ENCODE peak calls at places on chromosome 17, in five cellular contexts. One of them, this sample, is unnamed.

GRCh38 chr17:52157603-52158449 is 688 bp downstream of the CA10 start:
- DNase-seq in cardiac muscle cell: no peak
- DNase-seq in AG04450: no peak
- DNase-seq in GM12878: no peak
- DNase-seq in CD8-positive, alpha-beta T cell: no peak
- DNase-seq in this sample: peak

GRCh38 chr17:32155896-32156295 is 13.6 kb downstream of the RHOT1 start:
- DNase-seq in cardiac muscle cell: no peak
- DNase-seq in AG04450: no peak
- DNase-seq in GM12878: no peak
- DNase-seq in CD8-positive, alpha-beta T cell: no peak
- DNase-seq in this sample: no peak

GRCh38 chr17:9677411-9677810 is 32.1 kb downstream of the USP43 start:
- DNase-seq in cardiac muscle cell: no peak
- DNase-seq in AG04450: no peak
- DNase-seq in GM12878: no peak
- DNase-seq in CD8-positive, alpha-beta T cell: no peak
- DNase-seq in this sample: no peak

GRCh38 chr17:1197781-1198490 is 18.2 kb upstream of the ABR start:
- DNase-seq in cardiac muscle cell: peak
- DNase-seq in AG04450: no peak
- DNase-seq in GM12878: peak
- DNase-seq in CD8-positive, alpha-beta T cell: peak
- DNase-seq in this sample: no peak

GRCh38 chr17:18978050-18978449 is 26.1 kb downstream of the SLC5A10 start:
- DNase-seq in cardiac muscle cell: no peak
- DNase-seq in AG04450: no peak
- DNase-seq in GM12878: no peak
- DNase-seq in CD8-positive, alpha-beta T cell: no peak
- DNase-seq in this sample: no peak

GRCh38 chr17:81517009-81517338 is 4.4 kb upstream of the ACTG1 start:
- DNase-seq in cardiac muscle cell: no peak
- DNase-seq in AG04450: no peak
- DNase-seq in GM12878: no peak
- DNase-seq in CD8-positive, alpha-beta T cell: no peak
- DNase-seq in this sample: no peak

GRCh38 chr17:10061131-10061581 is 137.2 kb downstream of the GAS7 start:
- DNase-seq in cardiac muscle cell: peak
- DNase-seq in AG04450: no peak
- DNase-seq in GM12878: no peak
- DNase-seq in CD8-positive, alpha-beta T cell: no peak
- DNase-seq in this sample: no peak

GRCh38 chr17:79468183-79468944 is 142.5 kb downstream of the RBFOX3 start:
- DNase-seq in cardiac muscle cell: no peak
- DNase-seq in AG04450: no peak
- DNase-seq in GM12878: no peak
- DNase-seq in CD8-positive, alpha-beta T cell: no peak
- DNase-seq in this sample: no peak

GRCh38 chr17:71260366-71260765 is 860.5 kb upstream of the SOX9 start:
- DNase-seq in cardiac muscle cell: no peak
- DNase-seq in AG04450: no peak
- DNase-seq in GM12878: no peak
- DNase-seq in CD8-positive, alpha-beta T cell: no peak
- DNase-seq in this sample: no peak

GRCh38 chr17:78822552-78822951 is 18.1 kb downstream of the USP36 start:
- DNase-seq in cardiac muscle cell: peak
- DNase-seq in AG04450: peak
- DNase-seq in GM12878: no peak
- DNase-seq in CD8-positive, alpha-beta T cell: no peak
- DNase-seq in this sample: no peak

GRCh38 chr17:17816240-17816814 is 20.5 kb downstream of the SREBF1 start:
- DNase-seq in cardiac muscle cell: no peak
- DNase-seq in AG04450: no peak
- DNase-seq in GM12878: no peak
- DNase-seq in CD8-positive, alpha-beta T cell: no peak
- DNase-seq in this sample: no peak

GRCh38 chr17:55377885-55378284 is 43.8 kb downstream of the MMD start:
- DNase-seq in cardiac muscle cell: no peak
- DNase-seq in AG04450: no peak
- DNase-seq in GM12878: no peak
- DNase-seq in CD8-positive, alpha-beta T cell: no peak
- DNase-seq in this sample: no peak

GRCh38 chr17:50660887-50661345 is 26.2 kb downstream of the ABCC3 start:
- DNase-seq in cardiac muscle cell: no peak
- DNase-seq in AG04450: no peak
- DNase-seq in GM12878: no peak
- DNase-seq in CD8-positive, alpha-beta T cell: no peak
- DNase-seq in this sample: no peak

GRCh38 chr17:50660042-50660886 is 25.6 kb downstream of the ABCC3 start:
- DNase-seq in cardiac muscle cell: peak
- DNase-seq in AG04450: no peak
- DNase-seq in GM12878: no peak
- DNase-seq in CD8-positive, alpha-beta T cell: no peak
- DNase-seq in this sample: no peak

GRCh38 chr17:50658602-50659001 is 23.9 kb downstream of the ABCC3 start:
- DNase-seq in cardiac muscle cell: no peak
- DNase-seq in AG04450: no peak
- DNase-seq in GM12878: no peak
- DNase-seq in CD8-positive, alpha-beta T cell: no peak
- DNase-seq in this sample: no peak

GRCh38 chr17:50657627-50658026 is 22.9 kb downstream of the ABCC3 start:
- DNase-seq in cardiac muscle cell: no peak
- DNase-seq in AG04450: no peak
- DNase-seq in GM12878: no peak
- DNase-seq in CD8-positive, alpha-beta T cell: no peak
- DNase-seq in this sample: no peak

GRCh38 chr17:50659220-50659619 is 24.5 kb downstream of the ABCC3 start:
- DNase-seq in cardiac muscle cell: no peak
- DNase-seq in AG04450: no peak
- DNase-seq in GM12878: no peak
- DNase-seq in CD8-positive, alpha-beta T cell: no peak
- DNase-seq in this sample: no peak
- TF ChIP-seq CTCF in cardiac muscle cell: no peak
- TF ChIP-seq CTCF in AG04450: no peak
- TF ChIP-seq CTCF in GM12878: no peak
- TF ChIP-seq CTCF in CD8-positive, alpha-beta T cell: no peak
- TF ChIP-seq CTCF in this sample: no peak

DNA sequence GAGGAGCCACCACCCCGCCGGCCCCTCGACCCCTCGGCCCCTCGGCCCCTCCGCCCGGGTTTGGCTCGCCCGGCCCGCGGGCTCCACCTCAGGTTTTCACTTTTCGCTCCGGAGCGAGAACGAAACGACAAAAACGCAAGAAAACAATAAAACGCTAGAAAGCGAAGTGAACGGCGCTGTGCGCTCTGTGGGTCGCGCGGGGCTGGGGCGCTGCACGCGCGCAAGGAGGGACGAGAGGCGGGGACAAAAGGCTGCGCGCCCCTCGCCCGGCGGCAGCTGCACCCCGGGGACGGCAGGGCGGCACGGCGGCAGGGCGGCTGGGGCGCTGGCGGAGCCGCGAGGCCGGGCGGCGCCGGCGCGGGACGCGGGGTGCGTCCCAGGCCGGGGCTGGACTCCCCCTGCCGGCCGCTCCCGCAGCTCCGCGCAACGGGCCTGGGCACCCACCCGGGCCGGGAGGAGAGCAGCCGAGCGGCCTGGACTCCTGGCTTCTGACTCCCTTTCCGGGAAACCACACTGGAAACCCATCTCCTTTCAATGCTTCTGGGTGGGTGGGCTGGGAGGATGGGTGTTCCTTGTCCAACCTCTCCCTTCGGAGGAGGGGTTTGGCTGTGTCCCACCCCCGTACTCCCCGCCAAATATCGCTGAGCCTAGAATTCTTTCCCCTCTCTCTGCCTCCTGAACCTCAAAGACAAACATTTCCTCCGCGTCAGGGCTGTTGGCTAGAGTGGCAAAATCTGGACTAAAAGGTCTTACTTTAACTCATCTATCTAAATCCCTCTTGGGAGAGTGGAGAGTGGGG is 9.9 kb downstream of the TBX2 start:
- DNase-seq in cardiac muscle cell: peak
- DNase-seq in AG04450: no peak
- DNase-seq in GM12878: no peak
- DNase-seq in CD8-positive, alpha-beta T cell: no peak
- DNase-seq in this sample: peak
- TF ChIP-seq CTCF in cardiac muscle cell: peak
- TF ChIP-seq CTCF in AG04450: peak
- TF ChIP-seq CTCF in GM12878: peak
- TF ChIP-seq CTCF in CD8-positive, alpha-beta T cell: no peak
- TF ChIP-seq CTCF in this sample: peak

DNA sequence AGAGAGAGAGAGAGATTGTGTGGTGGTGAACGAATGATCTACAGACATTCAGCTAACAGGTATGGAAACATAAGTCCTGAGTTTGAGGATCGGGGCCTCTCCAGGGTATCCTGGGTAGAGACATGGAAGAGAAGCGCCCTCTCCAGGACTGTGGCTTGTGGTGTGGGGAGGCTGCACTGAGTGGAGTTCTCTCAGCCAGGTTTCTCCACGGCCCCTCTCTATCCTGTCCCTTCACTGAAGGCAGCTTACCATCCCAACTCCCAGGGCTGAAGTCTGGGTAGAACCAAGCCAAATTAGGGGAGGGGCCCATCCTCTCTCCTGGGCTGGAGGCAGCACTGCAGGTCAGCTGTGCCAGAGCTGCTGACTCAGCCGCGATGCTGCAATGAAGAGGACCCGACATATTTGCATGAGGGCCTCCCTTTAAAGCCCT is 6.2 kb downstream of the C1QL1 start:
- DNase-seq in cardiac muscle cell: peak
- DNase-seq in AG04450: no peak
- DNase-seq in GM12878: no peak
- DNase-seq in CD8-positive, alpha-beta T cell: no peak
- DNase-seq in this sample: no peak
- TF ChIP-seq CTCF in cardiac muscle cell: no peak
- TF ChIP-seq CTCF in AG04450: peak
- TF ChIP-seq CTCF in GM12878: no peak
- TF ChIP-seq CTCF in CD8-positive, alpha-beta T cell: no peak
- TF ChIP-seq CTCF in this sample: no peak

GRCh38 chr17:6894206-6894528 is 62.6 kb upstream of the TEKT1 start:
- DNase-seq in cardiac muscle cell: peak
- DNase-seq in AG04450: no peak
- DNase-seq in GM12878: no peak
- DNase-seq in CD8-positive, alpha-beta T cell: no peak
- DNase-seq in this sample: peak
- TF ChIP-seq CTCF in cardiac muscle cell: peak
- TF ChIP-seq CTCF in AG04450: peak
- TF ChIP-seq CTCF in GM12878: peak
- TF ChIP-seq CTCF in CD8-positive, alpha-beta T cell: peak
- TF ChIP-seq CTCF in this sample: peak

DNA sequence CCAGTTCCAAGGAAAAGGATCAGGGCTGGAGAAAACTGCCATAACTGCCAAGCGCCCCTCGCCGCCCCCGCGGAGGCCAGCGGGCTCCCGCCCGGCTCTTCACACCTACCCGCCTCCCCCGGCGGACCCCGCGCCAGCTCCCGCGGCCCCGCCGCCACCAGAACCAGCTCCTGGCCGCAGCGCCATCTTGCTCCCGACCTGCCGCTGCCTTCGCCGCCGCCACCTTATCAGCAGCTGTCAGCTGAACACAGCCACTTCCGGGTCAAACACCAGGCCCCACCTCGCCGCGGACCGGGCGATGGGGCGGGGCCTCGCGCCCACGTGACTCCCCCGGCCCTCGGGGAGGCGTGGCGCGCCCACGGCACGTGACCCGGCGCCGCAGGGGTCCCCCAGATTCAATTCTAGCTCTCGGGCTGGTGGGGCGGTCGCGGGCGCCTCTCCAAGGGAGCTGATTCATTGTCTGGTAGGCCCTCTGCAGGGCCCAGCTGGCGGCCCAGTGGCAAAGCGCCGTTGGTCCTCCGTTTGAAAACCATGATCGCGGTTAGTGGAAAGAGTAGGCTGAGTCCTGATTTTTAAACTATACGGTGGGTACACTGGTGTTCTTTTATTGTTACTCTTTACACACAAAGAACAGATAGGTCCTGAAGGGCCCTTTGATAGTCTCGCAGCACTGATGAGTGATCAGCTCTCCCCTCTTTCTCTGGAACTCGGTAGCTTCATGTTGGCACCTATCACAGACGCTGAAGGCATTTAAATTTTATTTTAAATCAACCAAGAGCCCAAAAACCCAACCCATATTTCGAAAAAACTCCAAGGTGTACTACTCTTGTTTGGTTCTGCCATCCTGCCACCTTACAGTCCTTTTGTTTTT is at the start of gene SYNRG:
- DNase-seq in cardiac muscle cell: peak
- DNase-seq in AG04450: peak
- DNase-seq in GM12878: peak
- DNase-seq in CD8-positive, alpha-beta T cell: peak
- DNase-seq in this sample: peak
- TF ChIP-seq CTCF in cardiac muscle cell: peak
- TF ChIP-seq CTCF in AG04450: peak
- TF ChIP-seq CTCF in GM12878: peak
- TF ChIP-seq CTCF in CD8-positive, alpha-beta T cell: peak
- TF ChIP-seq CTCF in this sample: no peak

This sample was measured in endothelial cell.